ENCODE peak calls at places on chromosome 11, in seven cellular contexts. U is stomach, R is spleen, Q is endodermal cell, G is right atrium auricular region, K is tibial nerve, W is astrocyte. T is an unnamed sample. For H3K36me3, the result is how much of the 10 kb centered on the place peaks cover.

GRCh38 chr11:36532908-36533601 is 23.0 kb upstream of the TRAF6 start:
- DNase-seq in U (no peak), R (no peak), Q (no peak), G (no peak), K (no peak), W (no peak), T (no peak)

GRCh38 chr11:80815752-80816453 is 1375.1 kb upstream of the TENM4 start:
- DNase-seq in U (no peak), R (no peak), Q (no peak), G (no peak), K (no peak), W (no peak), T (no peak)

GRCh38 chr11:81915045-81915444 is 818.6 kb downstream of the FAM181B start:
- DNase-seq in U (no peak), R (no peak), Q (no peak), G (no peak), K (no peak), W (no peak), T (no peak)

GRCh38 chr11:130403301-130403804 is 25.1 kb downstream of the ADAMTS8 start:
- DNase-seq in U (no peak), R (no peak), Q (peak), G (peak), K (no peak), W (peak), T (no peak)

GRCh38 chr11:63939351-63939920 is 634 bp downstream of the NAA40 start:
- DNase-seq in U (no peak), R (no peak), Q (no peak), G (no peak), K (no peak), W (no peak), T (peak)

GRCh38 chr11:119518746-119519382 is 95.9 kb upstream of the THY1 start:
- DNase-seq in U (no peak), R (no peak), Q (peak), G (no peak), K (no peak), W (peak), T (no peak)

GRCh38 chr11:94717667-94718066 is 50.5 kb upstream of the AMOTL1 start:
- DNase-seq in U (no peak), R (no peak), Q (no peak), G (no peak), K (no peak), W (no peak), T (no peak)

GRCh38 chr11:132632641-132633124 is 899.6 kb downstream of the OPCML start:
- DNase-seq in U (no peak), R (no peak), Q (no peak), G (no peak), K (no peak), W (peak), T (no peak)

GRCh38 chr11:41189711-41190477 is 269.6 kb downstream of the LRRC4C start:
- DNase-seq in U (no peak), R (no peak), Q (no peak), G (no peak), K (no peak), W (no peak), T (no peak)

GRCh38 chr11:119339581-119340334 is 925 bp downstream of the C1QTNF5 start:
- DNase-seq in U (peak), R (peak), Q (peak), G (no peak), K (peak), W (no peak), T (no peak)

GRCh38 chr11:3231550-3231850 is 717 bp downstream of the MRGPRE start:
- DNase-seq in U (no peak), R (no peak), Q (no peak), G (no peak), K (no peak), W (no peak), T (no peak)

GRCh38 chr11:69293819-69294505 is at the start of gene MYEOV:
- DNase-seq in U (peak), R (peak), Q (peak), G (no peak), K (no peak), W (no peak), T (no peak)

GRCh38 chr11:83691387-83692088 is 405.4 kb upstream of the CCDC90B start:
- DNase-seq in U (peak), R (no peak), Q (no peak), G (peak), K (peak), W (no peak), T (no peak)

GRCh38 chr11:95516786-95517185 is 272.8 kb downstream of the FAM76B start:
- DNase-seq in U (no peak), R (no peak), Q (no peak), G (no peak), K (no peak), W (peak), T (no peak)

GRCh38 chr11:108221981-108222685 is at the start of gene NPAT:
- DNase-seq in U (peak), R (no peak), Q (no peak), G (no peak), K (no peak), W (no peak), T (no peak)

GRCh38 chr11:55819330-55819729 is at the start of gene OR5D18:
- DNase-seq in U (no peak), R (no peak), Q (no peak), G (no peak), K (no peak), W (no peak), T (no peak)

GRCh38 chr11:123438191-123438627 is 8.1 kb downstream of the GRAMD1B start:
- DNase-seq in U (no peak), R (no peak), Q (peak), G (no peak), K (no peak), W (peak), T (no peak)

GRCh38 chr11:86722041-86722440 is 49.6 kb upstream of the ME3 start:
- DNase-seq in U (no peak), R (no peak), Q (no peak), G (no peak), K (no peak), W (peak), T (no peak)

GRCh38 chr11:117457031-117457785 is 129.6 kb downstream of the CEP164 start:
- DNase-seq in U (no peak), R (peak), Q (peak), G (no peak), K (no peak), W (no peak), T (no peak)

GRCh38 chr11:99937330-99937729 is 749.8 kb upstream of the ARHGAP42 start:
- DNase-seq in U (no peak), R (no peak), Q (no peak), G (no peak), K (no peak), W (no peak), T (no peak)

GRCh38 chr11:130131957-130132850 is 27.4 kb upstream of the ST14 start:
- DNase-seq in U (peak), R (no peak), Q (peak), G (peak), K (peak), W (peak), T (peak)

GRCh38 chr11:59615132-59615636 is 390 bp downstream of the OSBP start:
- DNase-seq in U (peak), R (peak), Q (peak), G (peak), K (peak), W (no peak), T (peak)

GRCh38 chr11:2728663-2729332 is 29.0 kb upstream of the KCNQ1OT1 start:
- DNase-seq in U (no peak), R (no peak), Q (no peak), G (no peak), K (no peak), W (no peak), T (no peak)

GRCh38 chr11:66543263-66544107 is 2.4 kb downstream of the ZDHHC24 start:
- DNase-seq in U (peak), R (peak), Q (peak), G (no peak), K (no peak), W (peak), T (peak)

GRCh38 chr11:45217991-45218390 is 68.2 kb downstream of the SYT13 start:
- DNase-seq in U (no peak), R (no peak), Q (no peak), G (no peak), K (no peak), W (peak), T (no peak)

GRCh38 chr11:32297629-32298028 is 137.7 kb downstream of the WT1 start:
- DNase-seq in U (no peak), R (no peak), Q (no peak), G (no peak), K (no peak), W (peak), T (no peak)

GRCh38 chr11:3642071-3642951 is 519 bp upstream of the ART5 start:
- DNase-seq in U (peak), R (peak), Q (peak), G (peak), K (peak), W (peak), T (peak)

GRCh38 chr11:70522613-70523311 is 124.4 kb downstream of the CTTN start:
- DNase-seq in U (peak), R (peak), Q (no peak), G (no peak), K (no peak), W (no peak), T (no peak)

GRCh38 chr11:69912161-69912910 is 93.1 kb upstream of the FGF3 start:
- DNase-seq in U (no peak), R (peak), Q (peak), G (no peak), K (no peak), W (no peak), T (peak)

GRCh38 chr11:114762437-114762836 is 84.1 kb downstream of the NXPE2 start:
- DNase-seq in U (peak), R (no peak), Q (peak), G (peak), K (peak), W (peak), T (no peak)

GRCh38 chr11:6303657-6304056 is 16.6 kb downstream of the CAVIN3 start:
- DNase-seq in U (no peak), R (no peak), Q (peak), G (no peak), K (no peak), W (no peak), T (no peak)

GRCh38 chr11:57568330-57568766 is 876 bp upstream of the UBE2L6 start:
- DNase-seq in U (no peak), R (no peak), Q (peak), G (peak), K (peak), W (peak), T (peak)

GRCh38 chr11:294795-295194 is 4.5 kb downstream of the IFITM5 start:
- DNase-seq in U (no peak), R (peak), Q (peak), G (no peak), K (no peak), W (no peak), T (no peak)

GRCh38 chr11:105298630-105299029 is 159.1 kb upstream of the CARD18 start:
- DNase-seq in U (no peak), R (no peak), Q (no peak), G (no peak), K (no peak), W (peak), T (no peak)

GRCh38 chr11:85826096-85826855 is 15.3 kb upstream of the SYTL2 start:
- DNase-seq in U (no peak), R (no peak), Q (peak), G (no peak), K (peak), W (no peak), T (no peak)

GRCh38 chr11:47726878-47727514 is 11.8 kb upstream of the AGBL2 start:
- DNase-seq in U (no peak), R (no peak), Q (no peak), G (no peak), K (no peak), W (no peak), T (no peak)
- H3K36me3 ChIP-seq in U (half or more), R (half or more), Q (half or more), G (half or more), K (half or more), W (half or more), T (half or more)

DNA sequence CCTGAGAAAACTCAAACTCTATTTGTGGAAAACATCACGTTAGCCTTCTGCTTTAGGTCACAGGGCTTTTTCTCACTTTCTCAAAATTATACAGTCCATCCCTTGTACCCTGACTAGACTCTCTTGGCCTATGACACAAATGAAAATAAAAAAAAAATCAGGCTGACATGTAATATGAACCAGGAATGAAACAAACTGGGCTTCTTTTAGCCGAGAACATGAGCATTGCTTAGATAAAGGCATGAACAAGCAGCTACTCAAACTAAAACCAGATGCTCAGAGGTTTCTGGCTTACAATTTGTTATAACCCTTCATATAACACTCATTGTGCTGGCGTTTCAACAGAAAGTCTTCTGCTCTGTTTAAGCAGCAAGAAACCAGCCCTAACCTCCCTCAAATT is 265.5 kb upstream of the NARS2 start:
- DNase-seq in U (no peak), R (no peak), Q (no peak), G (no peak), K (no peak), W (peak), T (no peak)
- H3K27ac ChIP-seq in U (peak), R (no peak), Q (no peak), G (no peak), K (no peak), W (no peak), T (no peak)

GRCh38 chr11:65280646-65281045 is 18.9 kb downstream of the POLA2 start:
- DNase-seq in U (no peak), R (no peak), Q (no peak), G (no peak), K (no peak), W (no peak), T (no peak)

GRCh38 chr11:65279713-65280459 is 18.1 kb downstream of the POLA2 start:
- DNase-seq in U (peak), R (no peak), Q (no peak), G (peak), K (no peak), W (peak), T (no peak)

GRCh38 chr11:65275906-65276305 is 14.1 kb downstream of the POLA2 start:
- DNase-seq in U (no peak), R (no peak), Q (no peak), G (no peak), K (no peak), W (no peak), T (no peak)

GRCh38 chr11:65278351-65278750 is 16.6 kb downstream of the POLA2 start:
- DNase-seq in U (no peak), R (no peak), Q (no peak), G (no peak), K (no peak), W (peak), T (no peak)

GRCh38 chr11:65277878-65278277 is 16.1 kb downstream of the POLA2 start:
- DNase-seq in U (no peak), R (no peak), Q (no peak), G (no peak), K (no peak), W (no peak), T (no peak)
- H3K36me3 ChIP-seq in U (under half), R (half or more), Q (half or more), G (under half), K (under half), W (under half), T (under half)

GRCh38 chr11:12249590-12250260 is 127.6 kb upstream of the PARVA start:
- DNase-seq in U (peak), R (no peak), Q (no peak), G (no peak), K (no peak), W (no peak), T (no peak)
- H3K27ac ChIP-seq in U (peak), R (no peak), Q (no peak), G (no peak), K (no peak), W (no peak), T (no peak)

GRCh38 chr11:121556937-121557336 is 104.2 kb upstream of the SORL1-AS1 start:
- DNase-seq in U (no peak), R (no peak), Q (no peak), G (no peak), K (no peak), W (no peak), T (no peak)
- H3K36me3 ChIP-seq in U (half or more), R (half or more), Q (under half), G (under half), K (under half), W (under half), T (half or more)

GRCh38 chr11:47212938-47213337 is 1.8 kb upstream of the DDB2 start:
- DNase-seq in U (peak), R (no peak), Q (no peak), G (no peak), K (no peak), W (no peak), T (no peak)
- H3K27ac ChIP-seq in U (peak), R (no peak), Q (no peak), G (no peak), K (no peak), W (no peak), T (no peak)

GRCh38 chr11:72100009-72100408 is 3.1 kb downstream of the LAMTOR1 start:
- DNase-seq in U (no peak), R (no peak), Q (no peak), G (no peak), K (no peak), W (no peak), T (no peak)

GRCh38 chr11:72102631-72102945 is 509 bp downstream of the LAMTOR1 start:
- DNase-seq in U (no peak), R (no peak), Q (no peak), G (no peak), K (no peak), W (no peak), T (no peak)

GRCh38 chr11:72102162-72102561 is 935 bp downstream of the LAMTOR1 start:
- DNase-seq in U (no peak), R (no peak), Q (no peak), G (no peak), K (no peak), W (no peak), T (no peak)

GRCh38 chr11:72100462-72100861 is 2.6 kb downstream of the LAMTOR1 start:
- DNase-seq in U (no peak), R (no peak), Q (no peak), G (no peak), K (no peak), W (no peak), T (no peak)

GRCh38 chr11:72098741-72099140 is 4.4 kb downstream of the LAMTOR1 start:
- DNase-seq in U (no peak), R (no peak), Q (no peak), G (no peak), K (no peak), W (no peak), T (no peak)
- H3K36me3 ChIP-seq in U (half or more), R (half or more), Q (half or more), G (under half), K (half or more), W (under half), T (under half)

DNA sequence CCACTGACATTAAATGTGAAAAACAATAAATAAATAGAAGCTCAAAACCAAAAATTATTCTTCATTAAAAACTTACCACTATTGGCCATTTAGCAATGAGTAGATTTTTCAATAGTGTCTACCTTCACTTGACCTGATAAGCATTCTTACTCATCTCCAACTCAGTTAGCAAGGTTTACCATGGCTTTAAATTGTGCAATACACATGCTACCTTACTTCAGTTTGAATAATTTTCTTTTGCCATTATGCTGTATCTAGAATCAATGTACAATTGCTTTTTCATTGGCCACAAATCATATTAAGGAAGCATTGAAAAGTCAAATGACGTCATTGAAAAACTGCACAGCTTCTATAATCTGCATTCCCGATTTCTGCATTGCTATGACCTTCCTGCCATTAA is 64.9 kb downstream of the SVIP start:
- DNase-seq in U (no peak), R (no peak), Q (no peak), G (no peak), K (no peak), W (no peak), T (no peak)
- H3K27ac ChIP-seq in U (no peak), R (no peak), Q (no peak), G (no peak), K (no peak), W (no peak), T (no peak)

DNA sequence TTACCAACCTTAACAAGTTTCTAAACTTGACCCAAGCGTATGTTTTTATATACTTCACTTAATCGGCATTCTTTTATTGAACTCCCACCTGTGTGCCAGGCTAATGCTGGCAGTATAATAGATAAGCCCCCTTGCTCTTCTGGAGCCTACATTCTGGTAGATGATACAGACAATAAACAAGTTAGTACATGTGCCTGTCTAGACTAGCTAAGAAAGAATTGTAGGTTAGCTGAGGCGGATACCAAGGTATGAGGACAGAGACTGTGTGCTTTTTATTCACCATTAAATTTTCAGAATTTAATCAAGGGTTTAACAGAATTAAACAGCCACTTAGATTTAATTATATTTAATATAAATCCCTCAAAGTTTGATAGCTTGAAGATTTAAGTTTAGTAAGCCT is 45.7 kb downstream of the TTC17 start:
- DNase-seq in U (no peak), R (no peak), Q (no peak), G (no peak), K (no peak), W (no peak), T (no peak)
- H3K36me3 ChIP-seq in U (half or more), R (half or more), Q (half or more), G (half or more), K (half or more), W (under half), T (under half)

T was measured in CD8-positive, alpha-beta memory T cell.